ENCODE peak calls at places on chromosomes 11 and 22, in five cellular contexts. O, J, L, E and D are unnamed samples.

GRCh38 chr22:45837507-45837906 is 139.5 kb downstream of the WNT7B start:
- DNase-seq in O (no peak), J (no peak), L (no peak), E (no peak), D (no peak)

GRCh38 chr11:65920035-65920802 is 993 bp downstream of the DRAP1 start:
- DNase-seq in O (no peak), J (no peak), L (no peak), E (no peak), D (no peak)

GRCh38 chr11:82767123-82767522 is 33.5 kb upstream of the FAM181B start:
- DNase-seq in O (no peak), J (no peak), L (no peak), E (no peak), D (no peak)

GRCh38 chr11:122809861-122810260 is 28.4 kb upstream of the CRTAM start:
- DNase-seq in O (no peak), J (no peak), L (no peak), E (no peak), D (no peak)

GRCh38 chr11:66012946-66013761 is 1.3 kb downstream of the CST6 start:
- DNase-seq in O (no peak), J (no peak), L (no peak), E (no peak), D (no peak)

GRCh38 chr11:45773271-45774022 is 31.5 kb upstream of the SLC35C1 start:
- DNase-seq in O (no peak), J (no peak), L (no peak), E (no peak), D (no peak)

GRCh38 chr11:15707971-15708370 is 593.2 kb downstream of the INSC start:
- DNase-seq in O (no peak), J (no peak), L (no peak), E (no peak), D (no peak)

GRCh38 chr11:94776351-94777321 is 8.5 kb downstream of the AMOTL1 start:
- DNase-seq in O (no peak), J (no peak), L (no peak), E (peak), D (no peak)

GRCh38 chr11:2579315-2580060 is 120.3 kb downstream of the KCNQ1OT1 start:
- DNase-seq in O (no peak), J (no peak), L (peak), E (peak), D (peak)

GRCh38 chr22:44702479-44703219 is 645 bp downstream of the PRR5 start:
- DNase-seq in O (no peak), J (no peak), L (no peak), E (peak), D (no peak)

GRCh38 chr11:93494341-93494740 is 48.9 kb downstream of the SMCO4 start:
- DNase-seq in O (no peak), J (no peak), L (no peak), E (no peak), D (no peak)

GRCh38 chr11:33997473-33998347 is 53.8 kb upstream of the CAPRIN1 start:
- DNase-seq in O (no peak), J (no peak), L (no peak), E (no peak), D (no peak)

GRCh38 chr11:32105871-32106312 is 15.0 kb downstream of the RCN1 start:
- DNase-seq in O (no peak), J (no peak), L (no peak), E (no peak), D (no peak)

GRCh38 chr11:79957702-79958101 is 516.9 kb upstream of the TENM4 start:
- DNase-seq in O (no peak), J (no peak), L (no peak), E (no peak), D (no peak)

GRCh38 chr11:127640822-127641485 is 640.4 kb upstream of the KIRREL3 start:
- DNase-seq in O (no peak), J (no peak), L (no peak), E (no peak), D (no peak)

GRCh38 chr11:1327064-1327460 is 17.6 kb upstream of the TOLLIP start:
- DNase-seq in O (no peak), J (peak), L (no peak), E (no peak), D (no peak)

GRCh38 chr22:23500508-23501208 is 79.4 kb downstream of the IGLL1 start:
- DNase-seq in O (no peak), J (no peak), L (no peak), E (no peak), D (no peak)

GRCh38 chr11:122784325-122785155 is 53.8 kb upstream of the CRTAM start:
- DNase-seq in O (no peak), J (no peak), L (no peak), E (no peak), D (no peak)

GRCh38 chr11:69287968-69288882 is 5.7 kb upstream of the MYEOV start:
- DNase-seq in O (no peak), J (no peak), L (no peak), E (peak), D (no peak)

GRCh38 chr11:10476927-10477689 is 22.0 kb downstream of the AMPD3 start:
- DNase-seq in O (no peak), J (peak), L (no peak), E (no peak), D (no peak)

GRCh38 chr22:38872831-38873248 is 824 bp upstream of the CBX6 start:
- DNase-seq in O (no peak), J (no peak), L (peak), E (peak), D (no peak)

DNA sequence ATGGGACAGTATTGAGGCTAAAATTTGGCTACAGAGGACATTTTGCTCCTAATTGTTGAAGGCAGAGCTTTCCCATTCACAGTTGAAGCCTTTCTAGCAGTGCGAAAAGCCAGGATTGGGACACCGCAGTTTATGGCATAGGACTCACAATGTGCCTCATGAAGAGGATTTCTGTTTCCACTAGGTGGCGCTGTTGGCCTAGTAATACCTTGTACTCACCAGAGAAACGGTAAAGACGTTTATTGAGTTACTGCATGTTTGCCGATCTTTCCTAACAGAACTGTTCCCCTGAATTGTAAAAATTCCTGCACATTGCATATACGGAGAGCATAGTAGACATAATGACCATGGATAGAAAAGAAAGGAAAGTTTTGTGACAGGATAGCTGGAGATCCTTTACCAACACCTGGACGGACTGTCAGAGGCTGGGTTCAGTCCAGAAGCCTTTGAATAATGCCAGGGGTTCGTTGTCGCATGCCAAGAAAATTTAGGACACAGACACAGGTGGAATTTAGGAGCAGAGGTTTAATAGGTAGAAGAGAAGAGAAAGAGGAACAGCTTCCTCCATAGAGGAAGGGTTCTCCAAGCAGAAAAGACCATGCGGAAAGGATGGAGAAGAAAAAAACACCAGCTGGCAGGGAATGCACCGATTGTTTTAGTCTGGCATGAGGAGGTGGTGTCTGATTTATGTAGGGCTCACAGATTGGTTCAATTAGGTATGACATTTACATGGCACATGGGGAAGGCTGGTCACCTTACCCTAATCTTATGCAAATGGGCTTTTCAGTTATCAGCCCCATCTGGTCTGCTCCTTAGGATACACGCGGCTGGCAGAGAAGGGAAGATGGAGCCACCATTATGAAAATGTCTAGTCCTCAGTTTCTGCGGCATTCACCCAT is 10.8 kb upstream of the OR51D1 start:
- DNase-seq in O (peak), J (peak), L (no peak), E (peak), D (no peak)
- TF ChIP-seq CTCF in O (peak), J (no peak), L (no peak), E (peak), D (peak)

DNA sequence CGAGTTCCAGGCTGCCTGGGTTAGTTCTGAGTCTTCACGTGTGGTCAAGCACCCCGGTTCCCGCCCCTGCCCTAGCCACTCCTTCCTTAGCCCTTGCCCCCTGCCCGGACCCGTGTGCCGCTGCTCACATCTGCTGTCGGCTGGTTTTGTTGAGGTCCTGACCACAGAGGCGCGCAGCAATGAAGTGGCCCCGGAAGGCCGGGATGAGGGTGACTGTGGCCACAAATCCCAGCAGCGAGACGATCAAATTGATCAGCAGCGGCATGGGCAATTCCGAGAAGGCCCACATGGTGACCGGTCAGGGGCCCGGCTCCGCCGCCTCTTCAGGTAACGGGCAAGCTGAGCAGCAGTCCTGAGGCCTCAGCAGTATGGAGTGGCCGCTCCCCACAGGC is 290 bp downstream of the DPAGT1 start:
- DNase-seq in O (no peak), J (no peak), L (peak), E (peak), D (no peak)
- TF ChIP-seq CTCF in O (no peak), J (no peak), L (no peak), E (peak), D (no peak)

DNA sequence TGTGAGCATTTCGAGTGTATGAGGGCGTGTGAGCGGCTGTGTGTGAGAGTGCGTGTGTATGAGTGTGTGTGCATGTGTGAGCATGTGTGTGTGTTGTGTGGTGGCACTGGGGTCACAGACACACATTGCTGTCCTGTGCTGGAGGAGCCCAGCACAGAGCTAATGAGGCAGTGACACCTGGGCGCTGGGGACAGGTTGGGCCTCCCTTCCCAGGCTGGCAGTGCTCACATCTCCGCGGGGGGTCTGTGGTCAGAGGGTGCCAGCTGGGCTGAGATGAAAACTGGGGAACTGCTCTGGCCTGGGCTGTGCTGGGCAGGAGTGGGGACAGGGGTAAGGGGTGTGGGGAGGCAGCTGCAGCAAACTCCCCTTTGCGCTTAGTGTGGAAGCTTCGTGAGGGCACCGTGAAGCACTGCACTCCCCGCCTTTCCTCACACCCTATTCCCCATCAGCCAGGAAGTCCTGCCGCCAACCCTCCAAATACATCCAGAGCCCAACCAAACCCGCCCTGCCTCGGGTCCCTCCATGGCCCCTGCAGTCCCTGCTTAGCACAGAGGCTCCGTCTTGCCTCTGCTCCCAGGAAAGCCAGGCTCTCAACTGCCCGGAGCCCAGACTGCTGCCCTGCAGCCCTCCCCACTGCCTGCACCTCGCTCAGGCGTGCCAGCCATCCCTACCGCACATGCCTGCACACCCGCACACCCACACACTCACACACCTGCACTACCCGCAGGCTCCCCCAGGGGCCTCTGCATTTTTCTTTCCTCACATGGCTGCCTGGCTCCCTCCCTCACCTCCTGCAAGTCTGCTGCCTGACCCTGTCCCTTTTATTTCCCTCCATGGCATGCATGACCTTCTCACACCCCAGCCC is 62.0 kb upstream of the THY1 start:
- DNase-seq in O (no peak), J (no peak), L (peak), E (peak), D (no peak)
- TF ChIP-seq CTCF in O (no peak), J (no peak), L (no peak), E (peak), D (no peak)

DNA sequence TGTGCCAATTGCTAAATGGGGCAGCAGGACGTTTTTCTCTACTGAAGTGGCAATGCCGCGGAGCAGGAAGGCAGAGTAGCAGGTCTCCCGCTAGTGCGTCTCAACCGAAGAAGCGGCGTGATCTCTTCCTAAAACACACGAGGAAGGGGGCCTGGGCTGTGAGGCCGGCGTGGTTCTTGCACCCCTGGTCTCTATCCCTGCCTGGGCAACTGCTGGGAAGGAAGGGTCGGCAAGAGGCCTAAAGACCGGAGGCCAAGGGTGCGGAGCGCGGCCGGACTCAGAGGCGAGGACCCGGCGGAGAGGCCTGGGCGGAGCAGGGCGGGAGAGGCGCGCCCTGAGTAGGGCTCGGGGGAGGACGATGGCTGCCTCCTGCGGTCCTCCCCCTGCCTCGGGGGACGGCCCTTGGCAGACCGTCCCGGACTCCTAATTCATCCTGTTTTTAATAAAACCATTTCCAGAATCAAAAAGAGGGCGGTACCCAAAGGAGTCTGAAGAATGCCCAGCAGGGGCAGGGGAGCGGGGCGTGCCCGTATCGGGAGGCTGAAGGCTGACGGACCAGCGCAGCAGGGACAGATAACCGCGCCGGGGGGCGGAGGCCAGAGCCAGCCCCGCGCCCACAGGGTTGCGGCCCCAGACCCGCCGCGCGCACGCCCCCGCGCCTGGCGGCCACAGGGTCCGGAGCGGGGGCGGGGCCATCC is 559 bp upstream of the APLP2 start:
- DNase-seq in O (no peak), J (no peak), L (peak), E (no peak), D (no peak)
- TF ChIP-seq CTCF in O (peak), J (no peak), L (no peak), E (no peak), D (no peak)

GRCh38 chr11:92153542-92153941 is 71.1 kb upstream of the FAT3 start:
- DNase-seq in O (no peak), J (no peak), L (no peak), E (no peak), D (no peak)

GRCh38 chr11:92152245-92152644 is 72.4 kb upstream of the FAT3 start:
- DNase-seq in O (no peak), J (no peak), L (no peak), E (peak), D (no peak)

GRCh38 chr11:92154611-92155010 is 70.0 kb upstream of the FAT3 start:
- DNase-seq in O (no peak), J (no peak), L (no peak), E (no peak), D (no peak)

GRCh38 chr11:92149996-92150395 is 74.6 kb upstream of the FAT3 start:
- DNase-seq in O (no peak), J (no peak), L (no peak), E (no peak), D (no peak)
- TF ChIP-seq CTCF in O (no peak), J (no peak), L (no peak), E (no peak), D (no peak)

DNA sequence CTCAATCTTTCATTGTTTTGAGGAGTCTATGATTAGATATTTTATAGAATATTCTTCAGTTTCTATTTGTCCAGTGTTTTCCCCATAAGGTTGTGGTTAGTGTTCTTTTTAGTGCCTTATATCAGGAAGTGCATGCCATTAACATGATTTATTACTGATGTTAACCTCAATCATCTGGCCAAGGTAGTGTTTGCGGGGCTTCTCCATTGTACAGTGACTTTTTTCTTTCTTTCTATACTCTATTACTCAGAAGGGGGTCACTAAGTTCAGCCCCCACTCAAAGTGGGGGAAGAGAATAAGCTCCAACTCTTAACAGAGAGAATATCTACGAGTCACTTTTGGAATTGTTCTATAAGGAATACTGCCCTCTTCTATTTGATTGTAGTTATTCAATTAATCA is 415.8 kb downstream of the DYNC2H1 start:
- DNase-seq in O (no peak), J (no peak), L (no peak), E (no peak), D (no peak)
- TF ChIP-seq CTCF in O (no peak), J (no peak), L (no peak), E (no peak), D (no peak)

DNA sequence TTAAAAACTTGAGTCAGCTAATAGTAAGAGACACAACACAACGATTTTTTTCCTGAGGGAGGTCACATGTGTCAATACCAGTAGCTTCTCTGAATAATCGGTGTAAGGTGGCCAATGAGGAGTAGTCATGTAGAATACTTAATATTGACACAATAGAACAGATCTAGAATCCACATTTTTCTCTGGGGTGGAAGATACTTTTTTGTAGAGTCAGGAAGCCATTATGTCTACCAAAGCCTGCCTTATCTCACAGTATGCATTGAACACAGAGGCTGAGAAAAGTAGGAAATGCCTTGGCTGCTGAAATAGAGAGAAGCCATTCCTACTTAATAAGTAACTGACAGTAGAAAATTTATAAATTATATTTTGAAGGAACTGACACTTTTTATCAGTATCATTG is 725.0 kb downstream of the METTL15 start:
- DNase-seq in O (no peak), J (no peak), L (no peak), E (no peak), D (no peak)
- TF ChIP-seq CTCF in O (no peak), J (no peak), L (no peak), E (no peak), D (no peak)

GRCh38 chr22:36568846-36569245 is 39.9 kb upstream of the EIF3D start:
- DNase-seq in O (no peak), J (no peak), L (no peak), E (no peak), D (no peak)

GRCh38 chr22:36571991-36572390 is 43.0 kb upstream of the EIF3D start:
- DNase-seq in O (no peak), J (no peak), L (no peak), E (no peak), D (no peak)

GRCh38 chr22:36573815-36574350 is 44.9 kb upstream of the EIF3D start:
- DNase-seq in O (no peak), J (no peak), L (no peak), E (no peak), D (no peak)

GRCh38 chr22:36566720-36567119 is 37.8 kb upstream of the EIF3D start:
- DNase-seq in O (no peak), J (no peak), L (no peak), E (no peak), D (no peak)

GRCh38 chr22:36569999-36570398 is 41.0 kb upstream of the EIF3D start:
- DNase-seq in O (no peak), J (no peak), L (no peak), E (peak), D (no peak)
- TF ChIP-seq CTCF in O (no peak), J (no peak), L (no peak), E (peak), D (no peak)

GRCh38 chr11:13972033-13972910 is 9.7 kb downstream of the SPON1 start:
- DNase-seq in O (no peak), J (no peak), L (no peak), E (no peak), D (no peak)

GRCh38 chr11:13965337-13965736 is 2.8 kb downstream of the SPON1 start:
- DNase-seq in O (no peak), J (no peak), L (no peak), E (peak), D (no peak)

GRCh38 chr11:13972958-13973357 is 10.4 kb downstream of the SPON1 start:
- DNase-seq in O (no peak), J (no peak), L (no peak), E (no peak), D (no peak)

GRCh38 chr11:13966486-13966885 is 4.0 kb downstream of the SPON1 start:
- DNase-seq in O (no peak), J (no peak), L (no peak), E (no peak), D (no peak)

DNA sequence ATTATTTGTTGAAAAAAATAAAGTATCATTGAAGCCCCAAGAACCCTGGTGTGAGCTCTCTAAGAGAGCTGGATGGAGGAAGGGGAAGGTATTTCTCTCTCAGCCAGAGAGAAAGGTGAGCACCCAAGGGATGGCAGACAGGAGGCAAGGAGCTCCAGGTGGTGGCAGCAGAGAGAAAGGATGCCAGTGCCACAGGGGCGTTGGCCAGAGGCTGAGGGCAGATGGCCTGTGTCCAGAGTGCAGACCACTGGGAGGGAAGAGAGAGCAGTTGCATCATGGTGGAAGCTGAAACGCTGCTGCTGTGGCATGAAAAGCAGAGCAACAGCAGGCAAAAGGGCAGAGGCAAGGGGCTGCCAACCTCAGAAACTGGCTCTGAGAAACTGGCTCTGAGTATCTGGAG is 8.5 kb downstream of the SPON1 start:
- DNase-seq in O (no peak), J (no peak), L (no peak), E (peak), D (no peak)
- TF ChIP-seq CTCF in O (no peak), J (no peak), L (no peak), E (peak), D (no peak)